ENCODE peak calls at places on chromosomes 16 and 17, in ten cellular contexts. I is pancreas; D is gastroesophageal sphincter; R is left lung; W is activated CD8-positive, alpha-beta T cell treated with anti-CD3 and anti-CD28 coated beads, Interleukin-2, amount 10 ng/mL, durations not matched to agents 7 days and 5 days; A is Panc1; M is Right ventricle myocardium superior; B is activated naive CD4-positive, alpha-beta T cell treated with anti-CD3 and anti-CD28 coated beads, Interleukin-2, amount 50 U/mL, for 72 hours; K is foreskin keratinocyte; H is effector memory CD8-positive, alpha-beta T cell. Q is an unnamed sample.

GRCh38 chr16:65376601-65377000 is 254.7 kb upstream of the CDH11 start:
- ATAC-seq in I (no peak), D (no peak), R (peak), W (no peak), A (no peak), M (no peak), B (no peak), K (no peak), H (no peak), Q (no peak)

GRCh38 chr17:72948115-72948514 is 144.4 kb downstream of the SLC39A11 start:
- ATAC-seq in I (no peak), D (no peak), R (no peak), W (no peak), A (no peak), M (no peak), B (no peak), K (no peak), H (no peak), Q (no peak)

GRCh38 chr16:79411357-79411756 is 189.2 kb downstream of the MAF start:
- ATAC-seq in I (no peak), D (no peak), R (no peak), W (no peak), A (no peak), M (no peak), B (no peak), K (no peak), H (no peak), Q (peak)

GRCh38 chr16:10600792-10601443 is 20.5 kb upstream of the EMP2 start:
- ATAC-seq in I (no peak), D (no peak), R (peak), W (no peak), A (peak), M (peak), B (no peak), K (peak), H (no peak), Q (peak)

GRCh38 chr17:31171711-31172110 is 76.9 kb downstream of the NF1 start:
- ATAC-seq in I (no peak), D (no peak), R (no peak), W (no peak), A (no peak), M (no peak), B (no peak), K (no peak), H (no peak), Q (no peak)

GRCh38 chr17:31916496-31917064 is 15.1 kb upstream of the UTP6 start:
- ATAC-seq in I (no peak), D (no peak), R (no peak), W (peak), A (no peak), M (no peak), B (no peak), K (peak), H (no peak), Q (no peak)

GRCh38 chr17:40358323-40359038 is 6.1 kb downstream of the GJD3 start:
- ATAC-seq in I (peak), D (peak), R (peak), W (peak), A (peak), M (peak), B (peak), K (peak), H (peak), Q (peak)

GRCh38 chr16:61131447-61131846 is 904.8 kb downstream of the CDH8 start:
- ATAC-seq in I (no peak), D (no peak), R (no peak), W (no peak), A (no peak), M (no peak), B (no peak), K (no peak), H (no peak), Q (no peak)

GRCh38 chr16:84369938-84370627 is 1.7 kb downstream of the ATP2C2 start:
- ATAC-seq in I (peak), D (no peak), R (peak), W (peak), A (no peak), M (no peak), B (no peak), K (no peak), H (no peak), Q (no peak)

Q was measured in activated T-helper 17 cell treated with anti-CD3 and anti-CD28 coated beads, Interleukin-2, amount 50 U/mL, for 72 hours.